ENCODE peak calls at places on chromosomes 1 and 21, in four cellular contexts. D is GM12878, G is HL-60, A is K562. L is an unnamed sample.

GRCh38 chr1:41726899-41727748 is 191.6 kb downstream of the HIVEP3 start:
- DNase-seq in D (peak; percentile 74), G (peak; percentile 59), A (peak; percentile 7), L (no peak)

GRCh38 chr1:171954386-171954785 is 113.1 kb downstream of the DNM3 start:
- DNase-seq in D (no peak), G (no peak), A (no peak), L (no peak)

GRCh38 chr21:41571938-41572510 is 64.1 kb upstream of the TMPRSS2 start:
- DNase-seq in D (no peak), G (no peak), A (peak; percentile 19), L (no peak)

GRCh38 chr1:60622486-60622885 is 459.9 kb upstream of the NFIA start:
- DNase-seq in D (no peak), G (no peak), A (no peak), L (no peak)

GRCh38 chr1:184407816-184408510 is 21.1 kb downstream of the C1orf21 start:
- DNase-seq in D (no peak), G (no peak), A (no peak), L (no peak)

GRCh38 chr1:26336477-26337205 is 17.3 kb downstream of the CRYBG2 start:
- DNase-seq in D (no peak), G (peak; percentile 63), A (peak; percentile 96), L (peak; percentile 88)

GRCh38 chr1:3956527-3957170 is 56.6 kb upstream of the C1orf174 start:
- DNase-seq in D (no peak), G (no peak), A (no peak), L (no peak)

GRCh38 chr1:93593868-93594602 is 87.6 kb downstream of the BCAR3 start:
- DNase-seq in D (no peak), G (no peak), A (no peak), L (no peak)

GRCh38 chr21:42779431-42779861 is 99.9 kb downstream of the WDR4 start:
- DNase-seq in D (no peak), G (no peak), A (no peak), L (no peak)

GRCh38 chr1:247362074-247362597 is 30.5 kb upstream of the ZNF496 start:
- DNase-seq in D (no peak), G (no peak), A (no peak), L (no peak)

GRCh38 chr1:214548988-214549387 is 2.4 kb downstream of the PTPN14 start:
- DNase-seq in D (no peak), G (no peak), A (no peak), L (no peak)

GRCh38 chr1:6580119-6580587 is 359 bp downstream of the ZBTB48 start:
- DNase-seq in D (no peak), G (no peak), A (no peak), L (no peak)

GRCh38 chr21:41500931-41501381 is 7.0 kb downstream of the TMPRSS2 start:
- DNase-seq in D (no peak), G (no peak), A (no peak), L (no peak)

GRCh38 chr1:230109871-230110667 is 43.0 kb downstream of the GALNT2 start:
- DNase-seq in D (peak; percentile 88), G (peak; percentile 26), A (no peak), L (peak; percentile 75)

GRCh38 chr1:121483961-121484424 is 299.2 kb downstream of the SRGAP2C start:
- DNase-seq in D (no peak), G (peak; percentile 18), A (peak; percentile 5), L (no peak)

GRCh38 chr1:63322248-63322943 is at the start of gene FOXD3:
- DNase-seq in D (no peak), G (peak; percentile 28), A (peak; percentile 83), L (no peak)

GRCh38 chr21:42685036-42685435 is 31.6 kb downstream of the PDE9A start:
- DNase-seq in D (no peak), G (no peak), A (no peak), L (no peak)

GRCh38 chr1:217673387-217673786 is 42.2 kb downstream of the SPATA17 start:
- DNase-seq in D (no peak), G (peak; percentile 28), A (no peak), L (no peak)

GRCh38 chr1:177001556-177001955 is 163.0 kb downstream of the ASTN1 start:
- DNase-seq in D (no peak), G (no peak), A (no peak), L (no peak)

GRCh38 chr1:3821934-3822307 is 25.6 kb upstream of the LRRC47 start:
- DNase-seq in D (no peak), G (no peak), A (no peak), L (no peak)

GRCh38 chr21:20779321-20779720 is 218.9 kb upstream of the NCAM2 start:
- DNase-seq in D (no peak), G (no peak), A (no peak), L (no peak)

GRCh38 chr1:2823921-2824660 is 22.6 kb upstream of the TTC34 start:
- DNase-seq in D (no peak), G (no peak), A (no peak), L (no peak)

GRCh38 chr1:229027622-229028182 is 243.2 kb upstream of the RAB4A start:
- DNase-seq in D (no peak), G (peak; percentile 98), A (no peak), L (no peak)

GRCh38 chr1:246971322-246971721 is 36.5 kb downstream of the ZNF695 start:
- DNase-seq in D (no peak), G (peak; percentile 17), A (peak; percentile 72), L (no peak)

GRCh38 chr21:14876464-14876863 is 188.3 kb downstream of the NRIP1 start:
- DNase-seq in D (no peak), G (no peak), A (no peak), L (no peak)

GRCh38 chr1:199303035-199303434 is 664.2 kb downstream of the PTPRC start:
- DNase-seq in D (no peak), G (no peak), A (no peak), L (no peak)

GRCh38 chr1:247448107-247448778 is 9.7 kb downstream of the OR2B11 start:
- DNase-seq in D (no peak), G (no peak), A (peak; percentile 74), L (no peak)

GRCh38 chr1:50832167-50832566 is 127.9 kb downstream of the FAF1 start:
- DNase-seq in D (no peak), G (no peak), A (no peak), L (no peak)

GRCh38 chr1:154148787-154149186 is 6.1 kb downstream of the NUP210L start:
- DNase-seq in D (peak; percentile 36), G (no peak), A (no peak), L (no peak)

GRCh38 chr1:215243275-215244054 is 160.9 kb downstream of the KCNK2 start:
- DNase-seq in D (no peak), G (no peak), A (no peak), L (no peak)

GRCh38 chr1:93919780-93920179 is 10.6 kb upstream of the GCLM start:
- DNase-seq in D (no peak), G (no peak), A (no peak), L (no peak)

GRCh38 chr1:182054698-182055326 is 6.7 kb downstream of the ZNF648 start:
- DNase-seq in D (peak; percentile 8), G (no peak), A (peak; percentile 70), L (no peak)
- TF ChIP-seq SPI1 in D (no peak), G (no peak), A (no peak), L (no peak)

DNA sequence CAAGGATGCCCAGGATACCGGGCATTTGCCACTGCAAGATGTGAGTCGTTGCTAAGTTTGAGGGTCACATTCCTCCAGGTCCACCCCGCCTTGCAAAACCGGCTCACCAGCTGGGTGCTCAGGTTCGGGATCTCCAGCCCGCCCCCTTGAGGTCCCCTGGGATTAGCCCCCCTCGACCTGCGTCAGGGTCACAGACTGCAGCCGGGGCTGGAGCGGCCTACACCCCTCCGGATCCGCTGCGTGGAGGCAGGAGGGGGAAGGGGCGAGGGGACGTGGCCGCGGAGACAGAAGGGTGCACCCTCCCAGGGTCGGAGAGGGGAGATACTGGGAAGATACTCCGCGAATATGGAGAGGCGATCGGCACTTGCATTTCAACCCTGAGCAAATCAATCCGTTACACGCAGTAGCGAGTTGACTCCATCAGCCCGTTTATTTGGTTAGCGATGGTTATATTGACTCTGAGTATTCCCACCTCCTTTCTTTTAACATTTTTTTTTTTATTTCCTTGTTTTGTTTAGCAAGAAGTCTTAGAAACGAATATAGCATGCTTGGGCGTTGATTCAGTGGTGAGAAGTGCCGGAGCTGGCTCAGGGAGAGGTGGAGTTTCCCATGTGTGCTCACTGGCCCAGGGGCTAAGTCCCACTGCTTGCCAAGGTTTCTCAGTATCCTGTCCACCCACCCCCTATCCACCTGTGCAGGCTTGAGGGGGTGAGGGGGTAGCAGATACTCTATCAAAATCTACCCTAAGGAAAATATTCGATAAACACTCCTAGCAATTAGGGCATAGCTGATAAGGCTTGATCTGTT is 983 bp downstream of the IFNAR2 start:
- DNase-seq in D (no peak), G (no peak), A (peak; percentile 71), L (peak; percentile 37)
- TF ChIP-seq POLR2AphosphoS5 in D (peak; percentile 64), G (no peak), A (no peak), L (peak; percentile 50)

GRCh38 chr1:68974447-68974846 is 477.6 kb upstream of the DEPDC1 start:
- DNase-seq in D (no peak), G (no peak), A (no peak), L (no peak)

GRCh38 chr1:68977211-68977610 is 480.3 kb upstream of the DEPDC1 start:
- DNase-seq in D (no peak), G (no peak), A (no peak), L (no peak)

GRCh38 chr1:68975534-68975933 is 478.7 kb upstream of the DEPDC1 start:
- DNase-seq in D (no peak), G (no peak), A (no peak), L (no peak)

GRCh38 chr1:68970571-68970970 is 473.7 kb upstream of the DEPDC1 start:
- DNase-seq in D (no peak), G (no peak), A (no peak), L (no peak)

DNA sequence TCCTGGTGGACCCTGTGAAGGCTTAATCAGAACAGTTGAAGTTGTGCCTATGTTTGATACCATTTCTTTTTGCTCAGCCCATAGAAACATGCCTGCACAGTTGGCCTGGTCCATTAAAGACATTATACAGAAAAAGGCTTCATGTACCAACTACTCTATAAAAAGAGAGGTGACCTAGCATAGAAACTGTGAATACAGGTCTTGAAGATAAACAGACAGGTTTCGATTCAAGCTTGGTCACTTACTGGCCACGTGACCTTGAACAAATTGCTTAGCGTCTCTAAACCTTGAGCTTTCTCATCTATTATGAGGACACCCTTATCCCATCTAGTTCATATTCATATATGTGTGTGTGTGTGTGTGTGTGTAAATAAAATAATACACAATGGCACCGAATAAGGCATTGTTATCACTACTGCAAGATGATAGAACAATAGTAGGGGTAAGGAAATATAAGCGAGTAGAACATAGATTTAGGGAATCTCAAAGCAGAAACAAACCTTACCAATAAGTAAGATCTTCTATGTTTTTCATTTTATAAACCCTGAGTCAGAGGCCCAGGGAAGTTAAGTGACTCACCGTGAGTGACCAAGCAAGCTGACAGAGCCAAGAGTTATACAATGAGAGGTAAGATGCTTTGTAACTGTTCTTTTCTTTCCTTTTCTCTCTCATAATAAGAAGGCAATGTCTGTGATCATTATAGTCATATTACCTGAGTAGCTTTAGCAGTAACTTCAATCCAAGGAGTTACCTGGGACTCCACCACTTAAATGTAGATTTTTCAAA is 476.8 kb upstream of the DEPDC1 start:
- DNase-seq in D (no peak), G (no peak), A (no peak), L (no peak)
- TF ChIP-seq SPI1 in D (no peak), G (no peak), A (no peak), L (no peak)

GRCh38 chr1:31435471-31436409 is 22.7 kb downstream of the SERINC2 start:
- DNase-seq in D (no peak), G (no peak), A (no peak), L (no peak)

GRCh38 chr1:31433396-31433930 is 20.4 kb downstream of the SERINC2 start:
- DNase-seq in D (no peak), G (no peak), A (no peak), L (no peak)

GRCh38 chr1:31434101-31434871 is 21.3 kb downstream of the SERINC2 start:
- DNase-seq in D (no peak), G (no peak), A (no peak), L (no peak)

GRCh38 chr1:31436596-31437432 is 23.8 kb downstream of the SERINC2 start:
- DNase-seq in D (no peak), G (no peak), A (no peak), L (no peak)

GRCh38 chr1:31434979-31435378 is 22.0 kb downstream of the SERINC2 start:
- DNase-seq in D (no peak), G (no peak), A (no peak), L (no peak)
- TF ChIP-seq POLR2AphosphoS5 in D (no peak), G (no peak), A (no peak), L (no peak)

L was measured in GM12891.